ENCODE peak calls at places on chromosomes 11 and 22, in ten cellular contexts. G is MM.1S; W is T-helper 2 cell; Y is activated CD4-positive, alpha-beta T cell treated with anti-CD3 and anti-CD28 coated beads, Interleukin-2, amount 50 U/mL, for 1 hour; V is Right ventricle myocardium superior; I is transverse colon; R is GM23338; P is HuH-7.5; D is T-helper 1 cell; H is caudate nucleus. E is an unnamed sample.

GRCh38 chr11:127627629-127628462 is 627.3 kb upstream of the KIRREL3 start:
- DNase-seq in H (no peak), W (no peak), Y (no peak), P (no peak), V (no peak), I (peak; percentile 79), D (no peak), G (no peak), R (no peak), E (no peak)

GRCh38 chr11:123654566-123655081 is at the start of gene SCN3B:
- DNase-seq in R (peak; percentile 90), P (peak; percentile 69), G (peak; percentile 52), W (no peak), I (peak; percentile 57), V (peak; percentile 75), D (no peak), H (peak; percentile 57), Y (no peak), E (peak; percentile 95)

GRCh38 chr22:23012081-23012622 is 58.2 kb upstream of the GNAZ start:
- DNase-seq in R (no peak), I (no peak), G (peak; percentile 8), Y (no peak), W (no peak), V (no peak), P (no peak), D (no peak), H (no peak), E (no peak)

GRCh38 chr11:83078269-83078668 is 6.6 kb upstream of the RAB30 start:
- DNase-seq in H (no peak), G (no peak), D (no peak), W (no peak), V (no peak), Y (no peak), P (no peak), R (no peak), I (no peak), E (no peak)

GRCh38 chr11:37666960-37667359 is 1068.9 kb upstream of the RAG2 start:
- DNase-seq in I (no peak), W (no peak), H (no peak), Y (no peak), D (no peak), G (no peak), R (no peak), P (no peak), V (no peak), E (no peak)

GRCh38 chr11:34262601-34263081 is 95.2 kb downstream of the ABTB2 start:
- DNase-seq in V (no peak), Y (no peak), G (no peak), P (no peak), D (no peak), W (no peak), H (peak; percentile 68), I (no peak), R (no peak), E (no peak)

GRCh38 chr22:49783926-49784629 is 43.6 kb downstream of the BRD1 start:
- DNase-seq in I (no peak), D (no peak), G (no peak), W (no peak), H (no peak), R (no peak), Y (no peak), V (no peak), P (no peak), E (no peak)

GRCh38 chr22:29524440-29525191 is 28.9 kb downstream of the THOC5 start:
- DNase-seq in W (no peak), V (no peak), Y (peak; percentile 10), H (no peak), R (peak; percentile 63), G (peak; percentile 7), I (peak; percentile 22), D (peak; percentile 3), P (peak; percentile 56), E (peak; percentile 77)

GRCh38 chr22:27124336-27125023 is 467.1 kb downstream of the MIAT start:
- DNase-seq in R (no peak), H (no peak), I (peak; percentile 23), W (no peak), D (no peak), Y (no peak), G (no peak), V (peak; percentile 65), P (no peak), E (no peak)

GRCh38 chr22:17827466-17827865 is 53.2 kb upstream of the BID start:
- DNase-seq in D (no peak), H (no peak), Y (no peak), W (no peak), I (no peak), P (no peak), R (no peak), G (no peak), V (no peak), E (no peak)

GRCh38 chr22:24201681-24202590 is 20.6 kb downstream of the SUSD2 start:
- DNase-seq in Y (no peak), H (no peak), P (no peak), G (no peak), V (no peak), I (no peak), R (no peak), D (no peak), W (no peak), E (no peak)

GRCh38 chr11:77604281-77604680 is 14.5 kb downstream of the AQP11 start:
- DNase-seq in Y (no peak), W (no peak), I (no peak), D (no peak), G (no peak), H (no peak), P (no peak), V (no peak), R (no peak), E (no peak)

GRCh38 chr22:21074092-21074715 is 28.5 kb downstream of the LRRC74B start:
- DNase-seq in V (no peak), P (no peak), G (no peak), D (no peak), H (no peak), Y (no peak), R (no peak), W (no peak), I (no peak), E (no peak)

GRCh38 chr22:47064416-47064815 is 302.0 kb downstream of the TBC1D22A start:
- DNase-seq in W (no peak), D (no peak), P (no peak), I (no peak), H (no peak), R (no peak), Y (no peak), G (no peak), V (no peak), E (peak; percentile 40)

E was measured in endodermal cell.